ENCODE peak calls at places on chromosomes 6 and 20, in five cellular contexts. One of them, this sample, is unnamed.
A peak's percentile ranks its signal among the peaks of the same experiment; 100 is the strongest.

GRCh38 chr6:33898771-33899170 is 95.0 kb upstream of the MLN start:
- DNase-seq in K562: no peak
- DNase-seq in GM12891: no peak
- DNase-seq in HepG2: no peak
- DNase-seq in GM12878: no peak
- DNase-seq in this sample: no peak

GRCh38 chr6:131353876-131354275 is 218.6 kb downstream of the AKAP7 start:
- DNase-seq in HepG2: no peak
- DNase-seq in K562: no peak
- DNase-seq in GM12891: no peak
- DNase-seq in GM12878: no peak
- DNase-seq in this sample: no peak

GRCh38 chr6:107698146-107698545 is 126.0 kb downstream of the SCML4 start:
- DNase-seq in GM12891: no peak
- DNase-seq in GM12878: no peak
- DNase-seq in K562: no peak
- DNase-seq in HepG2: no peak
- DNase-seq in this sample: no peak

GRCh38 chr6:110885526-110885925 is 10.9 kb downstream of the AMD1 start:
- DNase-seq in GM12878: no peak
- DNase-seq in K562: no peak
- DNase-seq in GM12891: no peak
- DNase-seq in HepG2: no peak
- DNase-seq in this sample: no peak

GRCh38 chr6:132708771-132709170 is 5.1 kb downstream of the VNN1 start:
- DNase-seq in GM12891: no peak
- DNase-seq in GM12878: no peak
- DNase-seq in HepG2: no peak
- DNase-seq in K562: no peak
- DNase-seq in this sample: no peak

GRCh38 chr6:133571681-133572080 is 317.2 kb upstream of the TCF21 start:
- DNase-seq in HepG2: no peak
- DNase-seq in K562: no peak
- DNase-seq in GM12878: no peak
- DNase-seq in GM12891: no peak
- DNase-seq in this sample: no peak

GRCh38 chr20:44056010-44056698 is 130.8 kb downstream of the JPH2 start:
- DNase-seq in GM12878: no peak
- DNase-seq in HepG2: peak; percentile 61
- DNase-seq in GM12891: no peak
- DNase-seq in K562: peak; percentile 15
- DNase-seq in this sample: no peak

GRCh38 chr6:38774933-38775707 is 60.0 kb downstream of the DNAH8 start:
- DNase-seq in HepG2: no peak
- DNase-seq in GM12878: no peak
- DNase-seq in GM12891: no peak
- DNase-seq in K562: no peak
- DNase-seq in this sample: no peak

GRCh38 chr6:21997414-21998037 is 299.3 kb downstream of the PRL start:
- DNase-seq in GM12878: no peak
- DNase-seq in GM12891: no peak
- DNase-seq in K562: peak; percentile 89
- DNase-seq in HepG2: no peak
- DNase-seq in this sample: no peak

GRCh38 chr6:34350937-34351217 is 41.6 kb downstream of the NUDT3 start:
- DNase-seq in HepG2: no peak
- DNase-seq in GM12878: no peak
- DNase-seq in GM12891: no peak
- DNase-seq in K562: no peak
- DNase-seq in this sample: no peak

GRCh38 chr20:16283307-16283706 is 289.9 kb downstream of the KIF16B start:
- DNase-seq in GM12891: no peak
- DNase-seq in HepG2: no peak
- DNase-seq in GM12878: no peak
- DNase-seq in K562: no peak
- DNase-seq in this sample: no peak

GRCh38 chr6:87747646-87748045 is 45.6 kb upstream of the AKIRIN2 start:
- DNase-seq in GM12878: no peak
- DNase-seq in K562: no peak
- DNase-seq in GM12891: no peak
- DNase-seq in HepG2: no peak
- DNase-seq in this sample: no peak

GRCh38 chr6:31829633-31830492 is 2.3 kb downstream of the HSPA1B start:
- DNase-seq in HepG2: no peak
- DNase-seq in GM12891: no peak
- DNase-seq in GM12878: no peak
- DNase-seq in K562: peak; percentile 57
- DNase-seq in this sample: no peak

GRCh38 chr6:167308207-167308606 is 16.7 kb upstream of the TTLL2 start:
- DNase-seq in GM12891: no peak
- DNase-seq in GM12878: no peak
- DNase-seq in HepG2: no peak
- DNase-seq in K562: no peak
- DNase-seq in this sample: no peak

GRCh38 chr6:16711551-16712249 is 49.6 kb downstream of the ATXN1 start:
- DNase-seq in HepG2: peak; percentile 59
- DNase-seq in GM12878: no peak
- DNase-seq in GM12891: no peak
- DNase-seq in K562: peak; percentile 8
- DNase-seq in this sample: no peak

GRCh38 chr6:166815629-166816028 is 140.7 kb downstream of the RNASET2 start:
- DNase-seq in HepG2: no peak
- DNase-seq in GM12878: no peak
- DNase-seq in K562: no peak
- DNase-seq in GM12891: no peak
- DNase-seq in this sample: no peak

GRCh38 chr20:14197097-14197496 is 140.3 kb downstream of the FLRT3 start:
- DNase-seq in HepG2: no peak
- DNase-seq in GM12878: no peak
- DNase-seq in GM12891: no peak
- DNase-seq in K562: no peak
- DNase-seq in this sample: no peak

GRCh38 chr6:3740551-3741476 is 10.7 kb downstream of the PXDC1 start:
- DNase-seq in K562: no peak
- DNase-seq in GM12878: no peak
- DNase-seq in HepG2: no peak
- DNase-seq in GM12891: no peak
- DNase-seq in this sample: no peak
- TF ChIP-seq TAF1 in K562: no peak
- TF ChIP-seq TAF1 in GM12878: no peak
- TF ChIP-seq TAF1 in HepG2: no peak
- TF ChIP-seq TAF1 in GM12891: no peak
- TF ChIP-seq TAF1 in this sample: no peak

DNA sequence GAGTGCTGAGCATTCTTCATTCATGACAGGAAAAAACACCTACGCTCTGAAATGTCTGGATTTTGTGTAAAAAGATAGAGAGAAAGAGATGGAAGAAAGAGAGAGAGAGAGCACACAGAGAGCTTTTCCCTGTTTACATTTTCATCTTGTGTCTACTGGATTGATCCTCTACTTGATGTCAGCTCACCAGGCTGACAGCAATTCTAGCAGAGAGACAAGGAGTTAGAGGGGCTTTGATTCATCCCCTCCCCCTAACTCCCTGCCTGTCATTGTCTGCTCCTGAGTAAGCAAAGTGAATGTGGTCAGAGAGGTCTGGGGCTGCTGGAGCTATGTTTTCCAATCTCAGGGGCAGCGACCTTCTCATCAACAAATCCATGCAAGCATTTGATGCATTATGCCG is 538.6 kb upstream of the POU3F2 start:
- DNase-seq in GM12878: no peak
- DNase-seq in HepG2: no peak
- DNase-seq in GM12891: no peak
- DNase-seq in K562: no peak
- DNase-seq in this sample: no peak
- TF ChIP-seq POLR2AphosphoS5 in GM12878: no peak
- TF ChIP-seq POLR2AphosphoS5 in HepG2: no peak
- TF ChIP-seq POLR2AphosphoS5 in GM12891: no peak
- TF ChIP-seq POLR2AphosphoS5 in K562: no peak
- TF ChIP-seq POLR2AphosphoS5 in this sample: no peak

DNA sequence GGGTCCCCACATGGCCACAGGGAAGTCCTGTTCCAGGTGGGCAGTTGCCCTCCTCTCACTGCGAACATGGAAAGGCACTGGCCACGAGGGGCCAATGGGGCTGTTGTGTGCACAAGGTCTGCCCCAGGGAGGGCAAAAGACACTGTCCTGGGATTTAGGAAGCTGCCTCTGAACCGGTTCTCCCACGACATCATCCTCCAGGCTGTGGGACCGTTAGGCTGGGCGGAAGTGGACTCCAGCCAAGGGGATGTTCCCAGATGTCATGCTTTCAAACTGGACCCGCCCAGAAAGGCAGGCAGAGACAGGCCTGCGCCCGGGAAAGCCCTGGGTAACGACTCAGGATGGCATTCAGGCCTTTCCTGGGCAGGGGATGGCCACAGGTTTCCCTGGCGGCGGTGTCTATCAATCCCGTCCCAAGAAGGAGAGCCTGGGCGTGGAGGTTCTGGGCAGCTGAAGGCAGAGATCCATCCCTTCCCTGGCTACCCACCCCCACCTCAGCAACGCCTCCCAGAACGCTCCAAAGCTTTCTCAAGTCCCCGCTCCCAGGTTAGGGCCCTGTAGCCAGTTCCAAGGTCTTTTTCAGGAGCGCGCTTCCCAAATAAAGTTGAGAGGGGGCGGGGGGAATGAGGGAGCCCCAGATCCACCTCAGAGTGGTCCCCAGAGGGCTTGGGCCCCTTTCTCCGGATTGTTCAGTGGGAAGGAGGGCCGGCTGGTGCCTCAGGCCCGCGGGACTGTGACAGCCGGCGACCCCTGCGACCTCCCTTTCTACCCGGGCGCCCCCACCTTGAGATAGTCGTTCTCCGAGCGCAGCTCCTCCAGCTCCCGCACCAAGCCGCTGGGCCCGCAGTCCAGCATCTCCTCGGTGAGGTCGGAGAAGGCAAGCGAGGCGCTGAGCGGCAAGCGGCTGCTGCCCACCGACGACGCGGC is 13.8 kb upstream of the TLDC2 start:
- DNase-seq in GM12878: no peak
- DNase-seq in K562: peak; percentile 87
- DNase-seq in GM12891: no peak
- DNase-seq in HepG2: peak; percentile 87
- DNase-seq in this sample: no peak
- TF ChIP-seq POLR2A in GM12878: no peak
- TF ChIP-seq POLR2A in K562: peak; percentile 78
- TF ChIP-seq POLR2A in GM12891: no peak
- TF ChIP-seq POLR2A in HepG2: peak; percentile 83
- TF ChIP-seq POLR2A in this sample: no peak

GRCh38 chr6:158653577-158654354 is 3.9 kb downstream of the SYTL3 start:
- DNase-seq in K562: no peak
- DNase-seq in GM12878: peak; percentile 91
- DNase-seq in HepG2: no peak
- DNase-seq in GM12891: no peak
- DNase-seq in this sample: no peak
- TF ChIP-seq TAF1 in K562: no peak
- TF ChIP-seq TAF1 in GM12878: no peak
- TF ChIP-seq TAF1 in HepG2: no peak
- TF ChIP-seq TAF1 in GM12891: no peak
- TF ChIP-seq TAF1 in this sample: no peak

DNA sequence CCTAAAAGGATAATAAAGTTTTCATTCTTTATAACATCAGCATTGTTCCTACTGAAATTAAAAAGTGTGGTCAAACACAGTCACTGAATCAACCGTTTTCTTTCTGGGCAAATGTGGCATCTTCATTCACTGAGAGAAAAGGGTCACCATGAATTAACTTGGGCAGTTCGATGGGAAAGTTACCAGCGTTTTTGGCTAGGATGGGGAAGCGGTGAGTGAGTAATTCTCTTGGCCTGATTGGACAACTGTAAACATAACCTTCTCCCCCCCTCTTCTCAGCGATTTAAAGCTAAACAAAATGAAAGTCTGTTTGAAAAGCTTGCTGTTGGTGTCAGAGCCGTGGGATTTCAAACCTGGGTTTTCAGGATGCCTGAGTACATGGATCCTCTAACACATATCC is 181.9 kb downstream of the SASH1 start:
- DNase-seq in GM12891: no peak
- DNase-seq in K562: no peak
- DNase-seq in HepG2: no peak
- DNase-seq in GM12878: no peak
- DNase-seq in this sample: no peak
- TF ChIP-seq POLR2AphosphoS5 in GM12891: no peak
- TF ChIP-seq POLR2AphosphoS5 in K562: no peak
- TF ChIP-seq POLR2AphosphoS5 in HepG2: no peak
- TF ChIP-seq POLR2AphosphoS5 in GM12878: no peak
- TF ChIP-seq POLR2AphosphoS5 in this sample: no peak

GRCh38 chr6:30213999-30214982 is 1.1 kb upstream of the TRIM26 start:
- DNase-seq in K562: peak; percentile 37
- DNase-seq in GM12891: no peak
- DNase-seq in GM12878: peak; percentile 33
- DNase-seq in HepG2: peak; percentile 66
- DNase-seq in this sample: peak; percentile 60
- TF ChIP-seq POLR2A in K562: no peak
- TF ChIP-seq POLR2A in GM12891: peak; percentile 66
- TF ChIP-seq POLR2A in GM12878: peak; percentile 94
- TF ChIP-seq POLR2A in HepG2: peak; percentile 99
- TF ChIP-seq POLR2A in this sample: peak; percentile 83

DNA sequence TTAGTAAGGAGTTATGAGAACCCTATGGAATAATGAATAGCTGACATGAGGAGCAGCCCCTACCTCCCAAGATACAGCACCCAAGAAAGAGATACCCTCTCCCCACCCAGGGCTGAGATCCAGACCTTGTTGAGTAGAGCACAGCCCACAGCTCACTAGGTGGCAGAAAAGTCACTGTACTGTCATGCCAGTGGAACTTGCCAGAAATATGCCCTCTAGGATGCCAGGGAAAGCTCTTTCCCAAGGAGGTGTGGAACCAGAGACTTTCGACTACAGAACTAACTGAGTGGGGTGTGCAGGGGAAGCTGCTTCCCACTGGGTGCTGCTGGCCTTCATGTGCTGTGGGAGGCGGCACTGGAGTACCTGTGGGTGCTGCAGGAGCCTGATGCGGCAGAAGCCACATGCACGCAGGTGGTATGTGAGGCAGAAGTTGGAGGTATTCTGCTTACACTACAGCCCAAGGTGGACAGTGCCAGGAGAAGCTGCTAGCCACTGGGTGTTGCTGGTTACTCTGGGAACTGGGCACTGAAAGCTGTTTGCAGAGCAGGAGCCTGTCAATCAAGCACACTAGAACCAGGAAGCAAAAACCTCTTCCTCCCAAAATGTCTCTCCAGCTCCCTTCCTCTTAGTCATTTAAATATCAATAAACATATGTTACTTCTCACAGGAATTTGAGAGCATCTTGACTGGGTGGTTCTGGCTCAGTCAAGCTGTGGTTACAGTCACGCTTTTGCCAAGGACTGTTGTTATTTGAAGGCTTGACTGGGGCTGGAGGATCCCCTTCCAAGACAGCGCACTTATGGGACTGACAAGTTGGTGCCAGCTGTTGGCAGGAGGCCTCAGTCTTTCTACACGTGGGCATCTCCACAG is 17.9 kb downstream of the ARMC12 start:
- DNase-seq in GM12878: no peak
- DNase-seq in HepG2: no peak
- DNase-seq in K562: no peak
- DNase-seq in GM12891: no peak
- DNase-seq in this sample: no peak
- TF ChIP-seq TAF1 in GM12878: no peak
- TF ChIP-seq TAF1 in HepG2: no peak
- TF ChIP-seq TAF1 in K562: no peak
- TF ChIP-seq TAF1 in GM12891: no peak
- TF ChIP-seq TAF1 in this sample: no peak

This sample was measured in GM12892.